ENCODE peak calls at places on chromosomes 11 and 22, in ten cellular contexts. H is left ventricle myocardium inferior; J is effector memory CD4-positive, alpha-beta T cell; N is hepatocyte; Z is suprapubic skin; E is heart left ventricle; L is HCT116; K is A549; I is naive thymus-derived CD4-positive, alpha-beta T cell; U is GM23338. F is an unnamed sample. For H3K4me1, the result is how much of the 10 kb centered on the place peaks cover.

GRCh38 chr11:73259406-73260126 is 12.6 kb upstream of the P2RY6 start:
- DNase-seq in Z (no peak), L (no peak), U (no peak), I (no peak), H (no peak), K (no peak), N (no peak), J (no peak), E (no peak), F (no peak)

GRCh38 chr11:117378966-117379865 is 51.6 kb downstream of the CEP164 start:
- DNase-seq in I (no peak), Z (no peak), E (no peak), K (no peak), J (no peak), N (no peak), L (no peak), U (no peak), H (peak), F (no peak)

GRCh38 chr11:3830741-3831140 is 10.0 kb downstream of the RHOG start:
- DNase-seq in H (no peak), I (no peak), K (no peak), U (no peak), E (no peak), Z (no peak), J (no peak), L (no peak), N (no peak), F (no peak)

GRCh38 chr11:122248130-122248529 is 132.1 kb upstream of the BLID start:
- DNase-seq in U (no peak), N (no peak), E (no peak), J (no peak), K (no peak), Z (no peak), L (no peak), H (no peak), I (no peak), F (no peak)

GRCh38 chr22:48957311-48957986 is 870.2 kb downstream of the BRD1 start:
- DNase-seq in N (no peak), U (no peak), I (no peak), J (no peak), L (no peak), E (no peak), K (no peak), H (no peak), Z (peak), F (no peak)

GRCh38 chr11:131328843-131329242 is 41.6 kb upstream of the NTM start:
- DNase-seq in J (no peak), H (no peak), K (no peak), N (no peak), E (no peak), U (no peak), L (no peak), Z (no peak), I (no peak), F (no peak)

GRCh38 chr11:36455658-36456111 is 54.4 kb downstream of the TRAF6 start:
- DNase-seq in U (peak), H (peak), Z (peak), K (peak), E (peak), J (no peak), N (peak), I (no peak), L (no peak), F (no peak)

GRCh38 chr11:115321602-115322289 is 182.5 kb downstream of the CADM1 start:
- DNase-seq in N (no peak), L (no peak), K (no peak), I (no peak), U (no peak), H (no peak), E (no peak), J (no peak), Z (no peak), F (no peak)

GRCh38 chr22:49169074-49169744 is 658.5 kb downstream of the BRD1 start:
- DNase-seq in K (no peak), Z (no peak), H (no peak), N (no peak), E (peak), L (no peak), J (no peak), I (no peak), U (no peak), F (no peak)

GRCh38 chr11:17991799-17992433 is 20.9 kb downstream of the SERGEF start:
- DNase-seq in U (peak), L (peak), E (no peak), Z (no peak), I (no peak), J (peak), N (peak), K (peak), H (no peak), F (peak)

GRCh38 chr11:64165842-64166635 is at the start of gene MACROD1:
- DNase-seq in U (peak), Z (peak), I (peak), E (peak), J (peak), H (peak), N (peak), K (peak), L (peak), F (peak)

GRCh38 chr22:40597541-40598453 is 38.7 kb downstream of the MRTFA start:
- DNase-seq in K (no peak), I (no peak), N (no peak), E (no peak), Z (no peak), J (no peak), U (no peak), L (no peak), H (no peak), F (peak)

GRCh38 chr11:2077061-2077802 is 62.0 kb downstream of the IGF2 start:
- DNase-seq in Z (no peak), E (no peak), K (peak), N (no peak), L (no peak), J (no peak), H (no peak), U (no peak), I (no peak), F (no peak)

GRCh38 chr11:130553306-130553705 is 104.9 kb downstream of the ADAMTS15 start:
- DNase-seq in E (no peak), H (no peak), U (no peak), N (no peak), K (no peak), Z (no peak), L (no peak), J (no peak), I (no peak), F (no peak)

GRCh38 chr11:62671272-62671603 is 235 bp upstream of the UQCC3 start:
- DNase-seq in N (no peak), Z (no peak), E (no peak), J (no peak), L (no peak), H (no peak), K (no peak), U (no peak), I (no peak), F (no peak)

GRCh38 chr11:17610402-17610894 is 63.4 kb downstream of the OTOG start:
- DNase-seq in U (no peak), I (no peak), H (no peak), E (peak), N (no peak), J (no peak), K (no peak), L (no peak), Z (no peak), F (no peak)

DNA sequence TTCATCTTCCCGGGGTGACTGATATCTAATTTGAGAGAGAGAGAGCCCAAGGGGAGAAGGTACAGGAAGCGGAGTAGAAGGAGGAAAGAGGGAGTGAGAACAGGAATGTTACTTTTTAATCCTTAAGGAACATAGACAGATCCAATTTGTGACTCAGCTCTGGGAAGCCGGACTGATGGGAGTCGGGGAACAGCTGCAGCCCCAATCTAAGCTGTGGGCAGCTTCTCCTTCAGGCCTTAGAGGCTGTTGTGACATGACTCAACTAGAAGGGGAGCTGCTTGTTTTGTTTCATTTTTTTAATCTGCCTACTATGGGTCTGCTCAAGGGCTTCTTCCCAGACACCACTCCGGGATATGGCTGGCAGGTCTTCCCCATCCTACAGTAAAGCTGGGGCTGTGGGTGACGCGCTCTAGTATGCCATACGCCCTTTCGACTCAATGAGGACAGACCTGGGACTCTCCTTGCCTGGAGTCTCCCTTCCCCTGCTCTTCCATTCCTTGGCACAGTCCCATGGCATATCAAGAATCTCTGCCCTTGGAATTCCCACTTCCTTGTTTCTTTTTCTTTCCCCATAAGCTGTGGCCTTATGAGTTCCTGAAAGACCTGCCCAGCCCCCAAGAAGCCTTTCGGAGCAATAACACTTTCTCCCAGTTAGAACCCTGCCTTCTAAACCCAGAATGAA is 103.3 kb upstream of the AKIP1 start:
- DNase-seq in N (no peak), K (no peak), Z (no peak), J (no peak), H (peak), L (no peak), U (no peak), I (no peak), E (no peak), F (no peak)
- H3K27ac ChIP-seq in N (peak), K (no peak), Z (peak), J (no peak), H (peak), L (no peak), U (no peak), I (no peak), E (peak), F (no peak)

GRCh38 chr22:30305906-30306628 is 16.8 kb upstream of the CASTOR1 start:
- DNase-seq in J (no peak), U (no peak), Z (no peak), E (no peak), I (no peak), K (no peak), N (no peak), H (no peak), L (no peak), F (no peak)

GRCh38 chr22:30304495-30305244 is 15.4 kb upstream of the CASTOR1 start:
- DNase-seq in E (no peak), N (no peak), Z (no peak), J (no peak), I (no peak), U (no peak), H (no peak), L (no peak), K (no peak), F (no peak)

GRCh38 chr22:30301995-30302809 is 12.9 kb upstream of the CASTOR1 start:
- DNase-seq in U (no peak), K (no peak), J (no peak), E (peak), Z (no peak), N (peak), I (no peak), L (no peak), H (peak), F (peak)

GRCh38 chr22:30305519-30305905 is 16.2 kb upstream of the CASTOR1 start:
- DNase-seq in Z (peak), L (no peak), H (peak), U (no peak), J (no peak), K (no peak), N (no peak), I (no peak), E (peak), F (no peak)

GRCh38 chr22:30302810-30303138 is 13.5 kb upstream of the CASTOR1 start:
- DNase-seq in L (no peak), K (no peak), Z (no peak), J (no peak), N (no peak), E (no peak), H (no peak), I (no peak), U (no peak), F (no peak)
- H3K4me1 ChIP-seq in L (half or more), K (under half), Z (half or more), J (half or more), N (under half), E (half or more), H (half or more), I (half or more), U (under half), F (half or more)

DNA sequence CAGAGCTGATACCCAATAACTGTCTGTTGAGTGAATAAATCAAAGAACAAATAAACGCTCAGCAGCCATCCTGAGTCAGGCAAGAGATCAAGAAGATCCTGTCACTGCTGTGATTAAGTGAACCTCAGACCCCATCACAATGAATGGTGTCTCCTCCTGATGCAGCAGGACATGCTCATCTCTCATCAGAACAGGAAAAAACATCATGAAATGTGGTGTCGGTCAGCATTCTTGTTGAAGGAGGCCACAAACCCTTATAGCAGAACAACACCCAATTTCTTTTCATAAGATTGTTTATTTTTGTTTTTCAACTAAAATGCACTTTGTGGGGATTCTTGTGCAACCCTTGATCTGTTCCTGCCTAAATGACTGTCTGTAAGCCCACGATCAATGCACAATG is 60.3 kb downstream of the SYTL2 start:
- DNase-seq in L (no peak), K (no peak), H (no peak), I (no peak), E (no peak), Z (no peak), J (no peak), N (no peak), U (no peak), F (no peak)
- H3K27ac ChIP-seq in L (no peak), K (peak), H (no peak), I (no peak), E (no peak), Z (no peak), J (no peak), N (no peak), U (no peak), F (no peak)

GRCh38 chr11:61147271-61147670 is 14.0 kb downstream of the VPS37C start:
- DNase-seq in L (no peak), K (no peak), I (no peak), U (no peak), E (peak), H (no peak), J (no peak), Z (no peak), N (no peak), F (no peak)

GRCh38 chr11:61151545-61152252 is 9.5 kb downstream of the VPS37C start:
- DNase-seq in K (no peak), N (no peak), U (no peak), I (no peak), J (no peak), H (no peak), L (no peak), E (no peak), Z (no peak), F (no peak)

GRCh38 chr11:61150656-61151544 is 10.3 kb downstream of the VPS37C start:
- DNase-seq in H (no peak), U (peak), I (no peak), J (no peak), N (no peak), K (no peak), Z (no peak), L (no peak), E (no peak), F (no peak)

GRCh38 chr11:61148016-61148640 is 13.1 kb downstream of the VPS37C start:
- DNase-seq in N (no peak), U (no peak), Z (no peak), E (peak), K (no peak), I (no peak), H (no peak), J (no peak), L (no peak), F (peak)

GRCh38 chr11:61149624-61150615 is 11.3 kb downstream of the VPS37C start:
- DNase-seq in K (no peak), H (no peak), J (no peak), N (peak), U (peak), E (no peak), Z (no peak), I (no peak), L (no peak), F (no peak)
- H3K4me1 ChIP-seq in K (under half), H (half or more), J (under half), N (half or more), U (under half), E (under half), Z (half or more), I (under half), L (under half), F (under half)

DNA sequence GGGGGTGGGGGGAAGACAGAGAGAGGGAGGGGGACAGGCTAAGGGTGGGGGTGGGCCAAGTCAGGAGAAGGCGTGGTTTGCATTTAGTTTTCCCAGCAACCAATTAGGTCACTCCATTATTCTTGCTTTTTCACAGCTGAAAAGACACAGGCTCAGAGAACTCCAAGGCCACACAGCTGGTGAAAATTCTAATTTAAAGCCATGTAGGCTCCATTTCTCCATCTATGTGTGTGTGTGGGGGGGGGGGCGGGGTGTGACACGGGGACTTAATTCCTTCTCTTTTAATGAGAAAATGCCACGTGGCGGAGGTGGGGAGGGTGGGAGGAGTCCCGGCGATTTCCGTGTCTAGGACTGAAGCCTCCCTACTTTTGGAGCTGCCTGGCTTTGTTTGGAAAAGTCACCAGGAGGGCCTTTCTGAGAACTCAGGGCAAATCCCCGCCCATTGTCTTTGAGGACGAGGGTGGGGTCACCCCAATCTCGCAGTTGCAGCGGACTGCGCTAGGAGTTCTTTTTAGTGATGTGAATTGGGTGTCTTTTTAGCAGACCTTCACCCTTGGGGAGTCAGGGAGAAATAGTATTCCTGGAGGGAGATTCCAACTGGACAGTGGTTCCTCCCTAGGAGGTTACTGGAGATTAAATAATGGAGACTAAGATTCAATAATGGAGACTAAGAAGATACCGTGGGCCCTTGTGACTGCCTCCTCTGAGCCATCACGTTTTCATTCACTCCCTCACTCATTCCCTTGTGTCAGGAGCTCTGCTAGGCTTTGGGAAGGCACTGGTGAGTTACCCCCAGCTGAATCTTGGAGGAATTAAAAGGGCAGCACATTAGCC is 36.4 kb upstream of the PTPRJ start:
- DNase-seq in L (no peak), U (peak), N (no peak), E (no peak), Z (no peak), H (no peak), I (no peak), J (no peak), K (peak), F (no peak)
- H3K27ac ChIP-seq in L (no peak), U (peak), N (no peak), E (no peak), Z (no peak), H (no peak), I (no peak), J (no peak), K (peak), F (no peak)

GRCh38 chr11:44814881-44815592 is 88.3 kb downstream of the TSPAN18 start:
- DNase-seq in U (no peak), E (no peak), I (no peak), K (no peak), Z (no peak), H (no peak), J (no peak), N (no peak), L (no peak), F (no peak)

GRCh38 chr11:44812971-44813370 is 86.2 kb downstream of the TSPAN18 start:
- DNase-seq in K (no peak), J (no peak), L (no peak), H (no peak), U (no peak), N (no peak), I (no peak), Z (no peak), E (no peak), F (no peak)

GRCh38 chr11:44809283-44809682 is 82.5 kb downstream of the TSPAN18 start:
- DNase-seq in K (no peak), L (no peak), U (no peak), E (no peak), I (no peak), J (no peak), H (no peak), N (no peak), Z (no peak), F (no peak)

GRCh38 chr11:44813401-44813800 is 86.6 kb downstream of the TSPAN18 start:
- DNase-seq in Z (no peak), N (no peak), K (no peak), H (peak), E (no peak), U (no peak), J (no peak), I (no peak), L (no peak), F (no peak)

GRCh38 chr11:44811841-44812448 is 85.2 kb downstream of the TSPAN18 start:
- DNase-seq in Z (no peak), H (no peak), L (no peak), I (no peak), J (no peak), U (no peak), N (no peak), K (no peak), E (no peak), F (no peak)
- H3K4me1 ChIP-seq in Z (under half), H (half or more), L (under half), I (under half), J (under half), U (under half), N (under half), K (under half), E (half or more), F (under half)

DNA sequence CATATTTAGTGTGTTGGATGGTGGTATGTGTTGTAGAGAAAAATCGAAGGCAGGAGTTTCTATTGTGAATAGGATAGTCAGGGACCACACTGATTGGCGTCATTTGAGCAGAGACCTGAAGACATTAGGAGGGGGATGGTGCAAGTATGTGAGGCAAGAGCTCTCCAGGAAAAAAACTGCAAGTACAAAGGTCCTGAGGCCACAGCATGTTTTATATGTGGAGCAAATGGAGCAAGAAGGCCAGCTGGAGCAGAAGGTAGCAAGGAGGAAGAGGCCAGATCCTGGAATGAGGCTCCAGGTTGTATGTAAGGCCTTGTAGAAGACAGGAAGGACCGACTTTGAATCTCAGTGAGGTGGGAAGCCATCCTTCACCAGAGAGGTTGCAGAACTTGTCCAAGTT is 14.2 kb upstream of the MICALL1 start:
- DNase-seq in H (no peak), K (no peak), I (no peak), L (no peak), N (no peak), J (no peak), E (no peak), U (no peak), Z (no peak), F (no peak)
- H3K27ac ChIP-seq in H (peak), K (no peak), I (no peak), L (no peak), N (no peak), J (no peak), E (peak), U (peak), Z (no peak), F (no peak)

DNA sequence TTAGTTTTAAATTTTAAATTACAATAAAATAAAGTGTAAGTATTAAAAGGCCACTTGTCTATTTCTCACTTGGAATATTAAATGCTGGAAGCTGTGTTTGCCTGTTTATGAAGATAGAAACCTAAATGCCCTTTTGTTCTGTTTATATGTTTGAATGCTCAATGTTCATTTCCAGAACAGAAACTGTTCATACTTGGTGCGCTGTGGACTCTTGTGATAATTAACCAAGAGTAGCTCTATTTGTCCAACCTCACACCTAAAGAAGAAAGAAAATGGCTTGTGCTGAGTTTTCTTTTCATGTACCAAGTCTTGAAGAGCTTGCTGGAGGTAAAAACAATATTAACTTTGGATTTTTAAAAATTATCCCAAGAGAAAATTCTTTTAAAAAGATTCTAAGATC is 5.7 kb downstream of the C11orf54 start:
- DNase-seq in E (no peak), Z (no peak), K (no peak), J (no peak), U (no peak), L (no peak), I (no peak), H (no peak), N (no peak), F (no peak)
- H3K4me1 ChIP-seq in E (under half), Z (under half), K (under half), J (under half), U (under half), L (under half), I (under half), H (under half), N (under half), F (under half)

F was measured in Karpas-422.